ENCODE peak calls at places on chromosomes 16 and 17, in six cellular contexts. L is HCT116, E is HepG2, N is H1, M is K562, R is GM12878. F is an unnamed sample.

GRCh38 chr17:81002409-81003361 is 11.0 kb downstream of the CHMP6 start:
- DNase-seq in R (no peak), N (no peak), E (no peak), M (peak; percentile 79), L (no peak), F (no peak)

GRCh38 chr16:50279142-50279865 is 13.0 kb downstream of the ADCY7 start:
- DNase-seq in L (no peak), M (peak; percentile 71), N (no peak), E (no peak), R (no peak), F (peak; percentile 27)

GRCh38 chr17:17738901-17739300 is 57.6 kb downstream of the RAI1 start:
- DNase-seq in N (no peak), L (no peak), M (no peak), E (no peak), R (no peak), F (no peak)

GRCh38 chr16:10824111-10824893 is 5.7 kb upstream of the TVP23A start:
- DNase-seq in E (no peak), L (no peak), N (no peak), M (no peak), R (no peak), F (no peak)

GRCh38 chr16:86171329-86171728 is 272.4 kb downstream of the IRF8 start:
- DNase-seq in N (no peak), E (no peak), L (no peak), R (no peak), M (no peak), F (no peak)

GRCh38 chr17:39235555-39236221 is 9.9 kb upstream of the STAC2 start:
- DNase-seq in R (peak; percentile 24), L (peak; percentile 87), N (peak; percentile 49), M (peak; percentile 83), E (peak; percentile 60), F (peak; percentile 70)

GRCh38 chr16:11181889-11182279 is 74.1 kb downstream of the SOCS1 start:
- DNase-seq in R (peak; percentile 64), L (no peak), N (no peak), E (no peak), M (no peak), F (no peak)

GRCh38 chr16:12613131-12613991 is 190.3 kb downstream of the CPPED1 start:
- DNase-seq in M (peak; percentile 66), L (peak; percentile 94), N (peak; percentile 39), E (peak; percentile 100), R (peak; percentile 76), F (peak; percentile 48)

GRCh38 chr16:24858219-24859041 is 12.7 kb downstream of the SLC5A11 start:
- DNase-seq in M (peak; percentile 74), R (no peak), N (no peak), E (peak; percentile 72), L (no peak), F (peak; percentile 54)

GRCh38 chr17:39461911-39462641 is 790 bp downstream of the CDK12 start:
- DNase-seq in M (peak; percentile 81), L (no peak), N (no peak), E (peak; percentile 36), R (peak; percentile 32), F (no peak)

GRCh38 chr17:75691371-75692290 is 24.5 kb downstream of the SAP30BP start:
- DNase-seq in N (no peak), L (no peak), E (no peak), M (no peak), R (no peak), F (no peak)

GRCh38 chr17:60559995-60560859 is 34.2 kb upstream of the APPBP2 start:
- DNase-seq in R (no peak), E (peak; percentile 92), L (no peak), N (no peak), M (no peak), F (no peak)

GRCh38 chr17:80124351-80124981 is 22.5 kb downstream of the EIF4A3 start:
- DNase-seq in L (peak; percentile 29), E (peak; percentile 75), M (no peak), R (no peak), N (peak; percentile 51), F (peak; percentile 47)

GRCh38 chr17:43543300-43543699 is 2.8 kb downstream of the ETV4 start:
- DNase-seq in R (no peak), M (no peak), L (no peak), N (no peak), E (no peak), F (no peak)

GRCh38 chr17:55480907-55481306 is 30.3 kb downstream of the SMIM36 start:
- DNase-seq in L (no peak), M (no peak), R (no peak), N (no peak), E (no peak), F (no peak)

GRCh38 chr17:27376637-27377547 is 79.4 kb upstream of the KSR1 start:
- DNase-seq in M (no peak), R (no peak), E (no peak), L (peak; percentile 23), N (no peak), F (no peak)

GRCh38 chr17:2190014-2190413 is 113.6 kb downstream of the SMG6 start:
- DNase-seq in M (no peak), L (no peak), E (no peak), R (no peak), N (no peak), F (no peak)

GRCh38 chr16:48491517-48491916 is 106.3 kb upstream of the SIAH1 start:
- DNase-seq in L (no peak), R (no peak), M (no peak), N (no peak), E (no peak), F (no peak)

GRCh38 chr17:8359769-8360168 is 16.7 kb downstream of the KRABD2 start:
- DNase-seq in L (no peak), M (peak; percentile 42), R (no peak), N (no peak), E (no peak), F (no peak)

GRCh38 chr16:64345142-64345541 is 776.7 kb downstream of the CDH11 start:
- DNase-seq in E (no peak), R (no peak), M (no peak), L (no peak), N (no peak), F (no peak)

GRCh38 chr17:41864498-41864836 is 756 bp downstream of the KLHL11 start:
- DNase-seq in L (no peak), M (peak; percentile 59), N (no peak), E (no peak), R (no peak), F (no peak)

GRCh38 chr16:72961115-72961832 is 86.7 kb downstream of the ZFHX3 start:
- DNase-seq in E (no peak), N (no peak), R (no peak), L (no peak), M (peak; percentile 23), F (no peak)

GRCh38 chr16:62738631-62739030 is 702.4 kb upstream of the CDH8 start:
- DNase-seq in M (no peak), E (no peak), R (no peak), N (no peak), L (no peak), F (no peak)

GRCh38 chr17:75364078-75364477 is 41.4 kb downstream of the GRB2 start:
- DNase-seq in E (no peak), M (no peak), L (no peak), R (no peak), N (no peak), F (no peak)

GRCh38 chr17:28953444-28954118 is 2.3 kb upstream of the PHF12 start:
- DNase-seq in N (peak; percentile 69), R (no peak), L (peak; percentile 45), M (peak; percentile 50), E (peak; percentile 41), F (no peak)

GRCh38 chr16:58348986-58349385 is 43.3 kb upstream of the GINS3 start:
- DNase-seq in R (no peak), N (no peak), M (no peak), E (no peak), L (no peak), F (no peak)

GRCh38 chr16:11795887-11796226 is 1.2 kb downstream of the ZC3H7A start:
- DNase-seq in L (no peak), N (no peak), R (no peak), M (no peak), E (no peak), F (no peak)

GRCh38 chr17:15399443-15399842 is 58.0 kb upstream of the TEKT3 start:
- DNase-seq in L (no peak), M (no peak), R (no peak), E (no peak), N (no peak), F (no peak)
- H3K9ac ChIP-seq in L (no peak overlapping the region), M (no peak overlapping the region), R (no peak overlapping the region), E (no peak overlapping the region), N (no peak overlapping the region), F (no peak overlapping the region)

DNA sequence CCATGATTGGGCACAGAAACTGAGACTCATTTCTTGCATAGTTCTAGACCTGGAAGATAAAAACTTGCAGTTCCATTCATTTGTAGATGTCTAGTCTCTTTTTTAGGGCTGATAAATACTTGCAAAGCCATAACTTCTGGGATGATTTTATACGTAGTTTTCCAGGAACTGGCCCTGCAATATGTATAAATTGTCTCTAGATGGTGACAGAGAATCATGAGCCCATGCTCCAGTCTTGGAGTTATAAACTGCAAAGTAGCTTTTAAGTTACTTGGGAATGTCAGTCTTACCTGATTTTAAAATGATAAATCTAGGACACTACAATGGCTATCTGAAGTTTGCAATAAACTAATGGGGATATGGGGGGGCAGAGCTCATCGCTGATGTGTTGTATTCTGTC is 3.0 kb upstream of the ADAMTS18 start:
- DNase-seq in L (no peak), R (no peak), M (no peak), N (no peak), E (no peak), F (no peak)
- H3K27me3 ChIP-seq in L (peaks cover 29% of the 10 kb centered on the region), R (no peaks in the 10 kb centered on the region), M (peaks cover 19% of the 10 kb centered on the region), N (peaks cover 12% of the 10 kb centered on the region), E (peaks cover 37% of the 10 kb centered on the region), F (peaks cover 43% of the 10 kb centered on the region)

GRCh38 chr16:27229891-27230470 is 26.7 kb downstream of the KDM8 start:
- DNase-seq in L (no peak), N (no peak), R (no peak), M (no peak), E (no peak), F (no peak)

GRCh38 chr16:27232061-27232841 is 28.9 kb downstream of the KDM8 start:
- DNase-seq in E (no peak), M (no peak), R (peak; percentile 66), L (no peak), N (no peak), F (no peak)

GRCh38 chr16:27228621-27229501 is 25.5 kb downstream of the KDM8 start:
- DNase-seq in N (no peak), R (no peak), E (no peak), M (no peak), L (no peak), F (no peak)

GRCh38 chr16:27231692-27232060 is 28.4 kb downstream of the KDM8 start:
- DNase-seq in M (no peak), L (no peak), E (no peak), R (no peak), N (no peak), F (no peak)

DNA sequence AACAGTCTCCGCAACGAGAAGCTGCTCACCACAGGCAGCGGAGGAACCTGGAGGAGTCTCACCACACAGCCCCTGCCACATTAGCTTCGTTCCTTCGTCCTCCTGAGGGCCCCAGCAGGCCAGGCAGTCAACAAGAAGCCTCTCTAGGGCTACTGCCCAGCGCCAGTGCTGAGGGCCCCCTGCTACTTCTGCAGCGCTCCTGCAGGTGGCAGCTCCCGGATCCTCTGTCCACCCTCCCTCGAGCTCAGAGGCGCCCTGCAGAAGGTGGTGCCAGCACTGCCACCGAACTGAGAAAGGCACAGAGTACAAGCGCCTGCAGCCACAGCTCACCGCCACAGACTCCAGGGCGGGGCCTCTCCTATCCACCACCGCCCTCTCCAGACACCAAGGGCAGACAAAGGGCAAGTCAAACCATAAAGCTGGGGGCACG is 27.3 kb downstream of the KDM8 start:
- DNase-seq in L (no peak), R (no peak), M (no peak), N (no peak), E (no peak), F (no peak)
- TF ChIP-seq ZNF274 in L (no peak), R (no peak), M (no peak), N (no peak), E (no peak), F (no peak)

GRCh38 chr17:19935169-19935568 is 42.5 kb downstream of the AKAP10 start:
- DNase-seq in E (no peak), N (no peak), L (no peak), M (no peak), R (no peak), F (no peak)
- H3K9ac ChIP-seq in E (no peak overlapping the region), N (no peak overlapping the region), L (no peak overlapping the region), M (no peak overlapping the region), R (no peak overlapping the region), F (no peak overlapping the region)